ENCODE peak calls at places on chromosome 14, in six cellular contexts. J is heart right ventricle, X is uterus, W is lower lobe of right lung, V is tibial nerve, Q is A549. M is an unnamed sample.

GRCh38 chr14:100534528-100535286 is 52.5 kb downstream of the BEGAIN start:
- DNase-seq in W (peak; percentile 37), X (peak; percentile 34), Q (no peak), V (peak; percentile 9), J (peak; percentile 1), M (no peak)

GRCh38 chr14:72883963-72884362 is 9.9 kb downstream of the DPF3 start:
- DNase-seq in W (no peak), Q (no peak), V (no peak), X (no peak), J (no peak), M (no peak)

GRCh38 chr14:65788876-65789859 is 376.6 kb downstream of the FUT8 start:
- DNase-seq in X (no peak), Q (no peak), W (no peak), V (no peak), J (no peak), M (no peak)

GRCh38 chr14:90693413-90693812 is 122.8 kb downstream of the TTC7B start:
- DNase-seq in Q (no peak), J (no peak), X (no peak), W (no peak), V (no peak), M (peak; percentile 82)

GRCh38 chr14:93013368-93013719 is 90.4 kb downstream of the CHGA start:
- DNase-seq in V (no peak), W (no peak), X (no peak), Q (no peak), J (no peak), M (no peak)

GRCh38 chr14:54805080-54805479 is 97.5 kb downstream of the GCH1 start:
- DNase-seq in V (no peak), X (no peak), W (no peak), Q (no peak), J (no peak), M (no peak)

GRCh38 chr14:101066826-101067508 is 163.4 kb upstream of the RTL1 start:
- DNase-seq in V (peak; percentile 6), Q (no peak), X (peak; percentile 11), J (no peak), W (peak; percentile 40), M (peak; percentile 30)

GRCh38 chr14:47040490-47040889 is 388.9 kb upstream of the RPL10L start:
- DNase-seq in X (no peak), Q (no peak), V (no peak), J (no peak), W (no peak), M (no peak)

GRCh38 chr14:86961106-86961716 is 1031.8 kb downstream of the GALC start:
- DNase-seq in X (no peak), Q (no peak), J (no peak), V (no peak), W (no peak), M (no peak)

GRCh38 chr14:57209561-57209960 is 59.1 kb downstream of the EXOC5 start:
- DNase-seq in Q (no peak), V (no peak), W (no peak), X (no peak), J (no peak), M (no peak)

GRCh38 chr14:105473033-105473676 is 1.5 kb upstream of the CRIP2 start:
- DNase-seq in V (no peak), W (no peak), J (peak; percentile 45), Q (no peak), X (no peak), M (no peak)

GRCh38 chr14:105021656-105022275 is 883 bp upstream of the CDCA4 start:
- DNase-seq in J (no peak), V (no peak), W (peak; percentile 63), X (peak; percentile 54), Q (peak; percentile 76), M (peak; percentile 37)

GRCh38 chr14:36173161-36173560 is 3.4 kb downstream of the PTCSC3 start:
- DNase-seq in V (no peak), W (no peak), Q (no peak), X (no peak), J (no peak), M (no peak)

GRCh38 chr14:102086972-102087761 is at the start of gene HSP90AA1:
- DNase-seq in X (peak; percentile 95), Q (peak; percentile 85), W (peak; percentile 97), V (peak; percentile 91), J (peak; percentile 95), M (peak; percentile 95)

GRCh38 chr14:97408937-97409860 is 612.0 kb downstream of the VRK1 start:
- DNase-seq in W (no peak), Q (no peak), X (no peak), J (no peak), V (no peak), M (no peak)

GRCh38 chr14:31939934-31940333 is 137.2 kb upstream of the ARHGAP5 start:
- DNase-seq in X (no peak), W (no peak), V (no peak), J (no peak), Q (no peak), M (no peak)

GRCh38 chr14:75906680-75907280 is 75.0 kb downstream of the TGFB3 start:
- DNase-seq in J (peak; percentile 79), Q (peak; percentile 48), X (peak; percentile 63), V (peak; percentile 44), W (no peak), M (peak; percentile 35)

GRCh38 chr14:74217672-74218448 is 21.4 kb upstream of the VSX2 start:
- DNase-seq in W (peak; percentile 82), V (peak; percentile 33), X (peak; percentile 61), Q (peak; percentile 90), J (peak; percentile 41), M (peak; percentile 72)

GRCh38 chr14:60274448-60274847 is 25.4 kb downstream of the PPM1A start:
- DNase-seq in Q (no peak), X (no peak), W (no peak), V (no peak), J (no peak), M (no peak)

GRCh38 chr14:86672071-86672470 is 1142.1 kb downstream of the FLRT2 start:
- DNase-seq in X (no peak), V (no peak), J (no peak), W (no peak), Q (no peak), M (no peak)

GRCh38 chr14:32405856-32406255 is 76.8 kb downstream of the AKAP6 start:
- DNase-seq in W (no peak), X (no peak), J (no peak), V (no peak), Q (no peak), M (no peak)

GRCh38 chr14:65237023-65237814 is 134.9 kb upstream of the MAX start:
- DNase-seq in Q (no peak), W (no peak), X (no peak), V (no peak), J (no peak), M (no peak)

GRCh38 chr14:99656171-99656570 is 11.2 kb downstream of the HHIPL1 start:
- DNase-seq in Q (no peak), X (no peak), V (no peak), J (no peak), W (no peak), M (no peak)

DNA sequence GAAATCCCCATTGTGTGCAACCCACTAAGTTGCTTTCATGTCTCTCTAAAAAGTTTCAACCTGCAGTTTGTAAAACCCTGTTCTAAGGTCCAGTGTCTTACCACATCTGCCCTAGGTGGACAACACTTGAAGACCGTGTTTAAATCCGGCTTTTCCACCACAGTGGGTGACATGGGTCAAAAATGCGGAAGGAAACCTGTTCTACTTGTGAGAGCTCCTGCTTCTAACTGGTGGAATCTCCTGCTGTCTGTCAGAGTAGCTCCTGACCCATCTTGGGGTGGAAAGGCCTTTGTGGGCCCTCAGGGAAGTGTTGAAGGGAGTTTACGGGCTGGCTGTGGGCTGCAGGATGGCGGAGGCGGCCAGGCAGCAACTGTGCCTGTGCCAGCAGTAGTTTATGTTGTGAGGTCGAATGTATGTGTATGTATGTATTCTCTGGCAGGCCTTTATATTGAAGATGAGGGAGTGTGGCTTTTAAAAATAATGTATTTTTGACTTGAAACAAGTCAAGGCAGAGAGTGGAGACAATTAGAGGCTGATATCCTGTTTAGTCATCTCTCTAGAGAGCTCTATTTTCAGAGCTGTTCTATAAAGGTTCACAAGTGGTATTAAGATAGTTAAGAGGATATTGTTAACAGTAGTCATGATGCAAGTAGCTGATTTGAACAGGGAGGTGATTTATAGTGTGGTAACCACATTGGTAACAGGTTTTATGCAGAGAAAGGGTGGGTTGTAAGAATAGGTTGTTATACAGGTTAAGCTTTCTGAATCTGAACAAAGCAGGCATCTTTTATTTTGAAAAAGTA is 67.0 kb downstream of the PRKCH start:
- DNase-seq in J (no peak), V (no peak), X (no peak), Q (no peak), W (no peak), M (no peak)
- H3K27ac ChIP-seq in J (peak overlapping the region; percentile 52), V (no peak overlapping the region), X (no peak overlapping the region), Q (no peak overlapping the region), W (peak overlapping the region; percentile 57), M (peak overlapping the region; percentile 66)

GRCh38 chr14:89352976-89353817 is 63.8 kb downstream of the FOXN3 start:
- DNase-seq in X (no peak), J (no peak), Q (no peak), W (no peak), V (no peak), M (no peak)
- H3K27ac ChIP-seq in X (peak overlapping the region; percentile 84), J (no peak overlapping the region), Q (no peak overlapping the region), W (no peak overlapping the region), V (no peak overlapping the region), M (no peak overlapping the region)

GRCh38 chr14:103832046-103832445 is 15.3 kb downstream of the PPP1R13B start:
- DNase-seq in X (no peak), W (no peak), J (no peak), Q (no peak), V (no peak), M (no peak)

GRCh38 chr14:103833711-103834110 is 13.7 kb downstream of the PPP1R13B start:
- DNase-seq in W (no peak), Q (no peak), V (no peak), J (no peak), X (no peak), M (no peak)

GRCh38 chr14:103825103-103825502 is 22.3 kb downstream of the PPP1R13B start:
- DNase-seq in V (no peak), W (no peak), J (no peak), X (no peak), Q (no peak), M (no peak)

GRCh38 chr14:103830511-103831270 is 16.7 kb downstream of the PPP1R13B start:
- DNase-seq in J (no peak), W (no peak), V (no peak), X (no peak), Q (no peak), M (no peak)

GRCh38 chr14:103828315-103828967 is 18.9 kb downstream of the PPP1R13B start:
- DNase-seq in J (peak; percentile 42), V (no peak), X (peak; percentile 47), W (no peak), Q (no peak), M (no peak)
- H3K27ac ChIP-seq in J (no peak overlapping the region), V (no peak overlapping the region), X (no peak overlapping the region), W (no peak overlapping the region), Q (no peak overlapping the region), M (no peak overlapping the region)

DNA sequence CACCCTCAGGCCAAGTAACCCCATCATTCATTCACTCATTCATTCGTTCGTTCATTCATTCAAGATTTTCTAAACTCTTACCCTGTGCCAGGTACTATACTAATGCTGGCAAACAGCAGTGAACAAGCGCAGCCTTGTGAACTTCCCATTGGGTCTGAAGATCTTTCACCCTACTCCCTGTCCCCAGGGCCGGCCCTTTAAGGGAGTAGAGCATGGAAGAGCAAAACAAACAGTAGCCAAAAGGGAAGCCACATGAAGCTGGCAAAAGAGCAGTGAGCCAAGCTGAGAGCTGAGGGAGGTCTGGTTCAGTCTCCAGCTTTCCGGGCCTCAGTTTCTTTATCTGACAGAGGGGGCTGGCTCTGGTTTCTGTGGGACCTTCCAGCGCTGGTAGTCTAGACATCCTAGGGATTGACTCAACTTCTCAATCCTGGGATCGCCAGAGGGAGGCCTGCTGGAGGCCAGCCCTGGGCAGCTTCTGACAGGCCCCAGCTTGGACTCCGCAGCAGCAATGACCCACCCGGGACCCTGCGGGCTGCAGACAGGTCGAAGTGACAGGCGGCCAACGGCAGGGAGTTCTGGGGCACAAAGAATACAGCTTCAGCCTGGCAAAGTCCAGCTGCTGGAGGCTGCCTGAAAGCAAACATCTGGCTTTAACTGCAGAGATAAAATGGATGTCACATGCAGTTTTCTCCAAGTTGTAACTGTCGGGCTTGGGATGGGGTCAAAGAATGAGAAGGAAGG is 27.1 kb downstream of the ACTN1 start:
- DNase-seq in V (no peak), X (no peak), W (no peak), J (no peak), Q (no peak), M (no peak)
- H3K27ac ChIP-seq in V (no peak overlapping the region), X (peak overlapping the region; percentile 95), W (peak overlapping the region; percentile 65), J (peak overlapping the region; percentile 75), Q (peak overlapping the region; percentile 99), M (peak overlapping the region; percentile 30)